ENCODE peak calls at places on chromosomes 12 and 14, in five cellular contexts. K is ovary, O is MCF 10A, U is neural progenitor cell, G is Peyer's patch. T is an unnamed sample.

GRCh38 chr14:55807059-55807499 is 227.1 kb downstream of the KTN1 start:
- DNase-seq in K (peak), O (peak), G (peak), U (no peak), T (peak)

GRCh38 chr12:51217133-51217967 is 512 bp downstream of the POU6F1 start:
- DNase-seq in K (peak), U (peak), O (peak), G (peak), T (peak)

GRCh38 chr14:100146548-100147091 is 12.8 kb downstream of the DEGS2 start:
- DNase-seq in K (no peak), G (peak), O (no peak), U (no peak), T (no peak)

GRCh38 chr12:12007001-12007712 is 63.6 kb upstream of the BCL2L14 start:
- DNase-seq in G (no peak), K (no peak), U (no peak), O (no peak), T (no peak)

GRCh38 chr12:42565001-42565400 is 24.5 kb downstream of the PRICKLE1 start:
- DNase-seq in G (no peak), K (no peak), O (no peak), U (no peak), T (no peak)

GRCh38 chr12:51823875-51824565 is 24.5 kb downstream of the FIGNL2 start:
- DNase-seq in U (peak), K (no peak), O (peak), G (no peak), T (no peak)

GRCh38 chr12:107525063-107525718 is 160.4 kb upstream of the PWP1 start:
- DNase-seq in O (no peak), K (no peak), U (no peak), G (no peak), T (no peak)

GRCh38 chr14:75274899-75275569 is 3.6 kb upstream of the FOS start:
- DNase-seq in K (no peak), U (no peak), O (peak), G (no peak), T (no peak)

GRCh38 chr12:113050808-113051207 is 5.7 kb upstream of the DTX1 start:
- DNase-seq in K (no peak), U (no peak), G (no peak), O (no peak), T (no peak)

GRCh38 chr12:58801986-58802385 is 118.3 kb downstream of the LRIG3 start:
- DNase-seq in U (peak), G (no peak), O (no peak), K (no peak), T (no peak)

GRCh38 chr12:58803893-58804292 is 116.4 kb downstream of the LRIG3 start:
- DNase-seq in G (no peak), K (no peak), U (no peak), O (peak), T (no peak)

GRCh38 chr12:58809064-58809607 is 111.2 kb downstream of the LRIG3 start:
- DNase-seq in O (no peak), K (no peak), U (no peak), G (no peak), T (no peak)

DNA sequence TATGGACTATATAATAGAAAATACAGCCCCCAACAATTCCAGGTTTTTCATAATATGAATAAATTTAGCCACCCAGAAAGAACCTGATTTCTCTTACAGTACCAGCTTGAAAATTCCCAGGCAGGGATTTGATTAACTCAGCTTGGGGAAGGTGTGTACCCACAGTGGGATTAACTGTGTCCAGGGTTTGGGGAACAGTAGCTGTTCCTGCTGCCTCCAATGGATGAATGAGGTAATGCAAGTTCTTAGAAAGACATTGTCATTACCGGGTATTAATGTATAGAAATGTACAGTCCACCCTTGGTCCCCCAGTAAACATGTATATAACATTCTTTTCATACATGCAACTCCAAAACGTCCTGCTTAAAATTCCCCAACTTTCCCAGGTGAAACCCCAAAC is 115.6 kb downstream of the LRIG3 start:
- DNase-seq in O (peak), G (no peak), U (peak), K (no peak), T (no peak)
- TF ChIP-seq CTCF in O (peak), G (no peak), U (peak), K (no peak), T (peak)

DNA sequence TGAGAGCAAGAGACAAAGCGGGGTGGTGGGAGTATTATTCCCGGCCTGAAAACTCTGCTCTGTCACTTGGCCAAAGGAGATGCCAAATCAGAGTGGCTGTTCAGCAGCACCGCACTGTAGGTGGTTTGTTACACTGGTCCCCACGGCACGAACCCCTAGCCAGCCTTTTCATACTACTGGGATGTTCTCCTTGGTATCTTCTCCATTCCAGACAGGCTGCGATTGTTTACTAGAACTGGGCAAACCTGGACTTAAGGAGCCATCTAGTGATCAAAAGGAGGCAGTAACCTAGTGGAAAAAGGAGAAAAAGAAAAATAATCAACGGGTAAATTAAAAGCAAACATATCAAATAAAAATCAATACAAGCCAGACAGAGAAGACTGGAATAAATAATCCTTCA is 58.9 kb upstream of the TMTC2 start:
- DNase-seq in O (peak), U (peak), G (no peak), K (no peak), T (no peak)
- TF ChIP-seq CTCF in O (peak), U (peak), G (no peak), K (no peak), T (no peak)

GRCh38 chr12:16605666-16606116 is 271 bp downstream of the LMO3 start:
- DNase-seq in K (no peak), G (no peak), U (peak), O (peak), T (no peak)
- TF ChIP-seq CTCF in K (no peak), G (no peak), U (no peak), O (no peak), T (no peak)

DNA sequence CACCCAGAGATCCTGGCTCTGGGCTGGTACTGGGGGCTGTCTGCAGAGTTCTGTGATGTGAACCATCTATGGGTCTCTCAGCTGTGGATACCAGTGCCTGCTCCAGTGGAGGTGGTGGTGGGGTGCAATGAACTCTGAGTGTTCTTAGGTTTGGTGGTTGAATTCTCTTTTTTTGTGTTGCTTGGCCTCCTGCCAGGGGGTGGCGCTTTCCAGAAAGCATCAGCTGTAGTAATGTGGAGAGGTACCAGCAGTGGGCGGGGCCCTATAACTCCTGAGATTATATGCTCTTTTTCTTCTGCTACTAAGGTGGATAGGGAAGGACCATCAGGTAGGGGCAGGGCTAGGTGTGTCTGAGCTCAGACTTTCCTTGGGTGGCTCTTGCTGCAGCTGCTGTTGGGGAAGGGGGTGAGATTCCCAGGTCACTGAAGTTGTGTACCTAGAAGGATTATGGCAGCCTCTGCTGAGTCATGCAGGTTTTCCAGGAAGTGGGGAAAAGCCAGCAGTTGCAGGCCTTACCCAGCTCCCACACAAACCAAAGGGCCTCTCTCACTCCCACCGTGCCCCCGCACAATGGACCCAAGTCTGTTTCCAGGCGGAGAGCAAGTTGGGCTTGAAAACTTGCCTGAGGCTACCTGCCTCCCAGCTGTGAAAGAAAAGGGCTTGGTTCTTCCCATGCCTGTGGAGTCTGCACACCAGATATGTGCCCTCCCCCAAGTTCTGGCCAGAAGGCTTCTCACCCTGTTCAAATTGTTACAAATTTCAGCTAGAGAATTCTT is 18.6 kb downstream of the CCER1 start:
- DNase-seq in U (no peak), G (no peak), K (no peak), O (no peak), T (no peak)
- TF ChIP-seq CTCF in U (no peak), G (no peak), K (no peak), O (no peak), T (no peak)

GRCh38 chr14:64491637-64492036 is 12.0 kb downstream of the ZBTB25 start:
- DNase-seq in G (no peak), O (no peak), K (no peak), U (no peak), T (no peak)
- TF ChIP-seq CTCF in G (no peak), O (no peak), K (no peak), U (no peak), T (no peak)

GRCh38 chr12:3002636-3003035 is 43.4 kb downstream of the TEAD4 start:
- DNase-seq in G (no peak), U (no peak), K (no peak), O (no peak), T (no peak)

GRCh38 chr12:3003593-3003992 is 44.4 kb downstream of the TEAD4 start:
- DNase-seq in K (no peak), U (no peak), O (no peak), G (no peak), T (no peak)

GRCh38 chr12:3000548-3001275 is 41.5 kb downstream of the TEAD4 start:
- DNase-seq in G (no peak), O (no peak), U (peak), K (no peak), T (no peak)

GRCh38 chr12:3005736-3006135 is 46.5 kb downstream of the TEAD4 start:
- DNase-seq in G (no peak), O (peak), U (no peak), K (no peak), T (no peak)

GRCh38 chr12:3004655-3005565 is 45.7 kb downstream of the TEAD4 start:
- DNase-seq in G (no peak), K (no peak), O (peak), U (no peak), T (no peak)
- TF ChIP-seq CTCF in G (no peak), K (no peak), O (peak), U (peak), T (peak)